ENCODE peak calls at places on chromosomes 7 and 10, in five cellular contexts. L is nephron progenitor cell, Z is ELR, W is transverse colon, J is B cell. G is an unnamed sample.

GRCh38 chr10:92239600-92240288 is 51.1 kb downstream of the CPEB3 start:
- DNase-seq in Z (peak; percentile 54), L (peak; percentile 82), W (peak; percentile 46), J (peak; percentile 83), G (no peak)

GRCh38 chr10:86178401-86179142 is 188.0 kb downstream of the GRID1 start:
- DNase-seq in Z (peak; percentile 16), W (no peak), L (peak; percentile 61), J (no peak), G (no peak)

GRCh38 chr7:157518514-157519175 is 181.8 kb downstream of the DNAJB6 start:
- DNase-seq in W (no peak), J (no peak), L (no peak), Z (no peak), G (no peak)

GRCh38 chr7:149776305-149776704 is 2.9 kb upstream of the ZNF467 start:
- DNase-seq in Z (peak; percentile 53), L (no peak), J (no peak), W (no peak), G (no peak)

GRCh38 chr7:25891591-25891990 is 260.4 kb upstream of the NFE2L3 start:
- DNase-seq in W (no peak), J (no peak), L (no peak), Z (no peak), G (no peak)

GRCh38 chr7:20776942-20777341 is 9.7 kb downstream of the SP8 start:
- DNase-seq in Z (no peak), W (no peak), J (no peak), L (no peak), G (no peak)

GRCh38 chr7:101823596-101823995 is 6.2 kb downstream of the CUX1 start:
- DNase-seq in Z (no peak), L (no peak), W (no peak), J (no peak), G (no peak)

GRCh38 chr7:5094641-5095040 is 49.0 kb downstream of the RBAK start:
- DNase-seq in L (no peak), W (no peak), J (no peak), Z (peak; percentile 26), G (no peak)

GRCh38 chr10:31076589-31076988 is 44.9 kb upstream of the ZNF438 start:
- DNase-seq in Z (no peak), L (no peak), W (no peak), J (no peak), G (no peak)

GRCh38 chr10:126459878-126460481 is 71.7 kb upstream of the ADAM12 start:
- DNase-seq in Z (peak; percentile 96), W (no peak), L (no peak), J (no peak), G (no peak)

GRCh38 chr10:124677291-124677690 is 66.9 kb downstream of the FAM53B start:
- DNase-seq in L (no peak), Z (no peak), J (no peak), W (no peak), G (no peak)

GRCh38 chr10:100109670-100110069 is 28.0 kb upstream of the CPN1 start:
- DNase-seq in L (no peak), W (no peak), Z (no peak), J (no peak), G (no peak)

GRCh38 chr7:44750921-44751571 is 2.4 kb downstream of the ZMIZ2 start:
- DNase-seq in W (peak; percentile 44), Z (no peak), J (peak; percentile 90), L (no peak), G (no peak)

GRCh38 chr10:61904711-61905445 is 3.4 kb downstream of the ARID5B start:
- DNase-seq in J (peak; percentile 50), W (peak; percentile 30), L (peak; percentile 5), Z (peak; percentile 90), G (no peak)

GRCh38 chr7:131602994-131603372 is 46.6 kb upstream of the PODXL start:
- DNase-seq in W (no peak), Z (no peak), L (no peak), J (no peak), G (no peak)

GRCh38 chr10:110488124-110488681 is 9.5 kb upstream of the DUSP5 start:
- DNase-seq in J (no peak), L (no peak), Z (peak; percentile 87), W (no peak), G (no peak)

GRCh38 chr7:1197997-1198632 is 34.6 kb upstream of the UNCX start:
- DNase-seq in L (no peak), Z (peak; percentile 92), J (no peak), W (no peak), G (peak; percentile 18)